ENCODE peak calls at places on chromosomes 1 and 21, in nine cellular contexts. T, M, F, K, I, A, H, Y and C are unnamed samples. For H3K4me1, the result is how much of the 10 kb centered on the place peaks cover.

GRCh38 chr1:21541835-21542234 is 32.6 kb downstream of the ALPL start:
- DNase-seq in F (peak), Y (no peak), A (no peak), M (peak), H (no peak), K (no peak), T (no peak), I (no peak), C (peak)

GRCh38 chr1:47646676-47647075 is 208.8 kb downstream of the FOXD2 start:
- DNase-seq in A (no peak), H (no peak), K (no peak), Y (no peak), I (no peak), F (no peak), T (no peak), M (no peak), C (no peak)

GRCh38 chr1:202662081-202662480 is 48.2 kb downstream of the SYT2 start:
- DNase-seq in K (no peak), M (no peak), T (peak), H (no peak), A (no peak), Y (no peak), I (no peak), F (no peak), C (no peak)

GRCh38 chr1:78222962-78223358 is 177.2 kb downstream of the GIPC2 start:
- DNase-seq in T (no peak), Y (no peak), F (no peak), K (no peak), I (no peak), H (no peak), A (no peak), M (no peak), C (no peak)

GRCh38 chr1:37763791-37764741 is 854 bp downstream of the EPHA10 start:
- DNase-seq in F (peak), I (peak), M (peak), A (peak), H (peak), K (no peak), T (peak), Y (peak), C (peak)

GRCh38 chr1:42950146-42950480 is 8.6 kb downstream of the SLC2A1 start:
- DNase-seq in K (no peak), F (peak), M (peak), A (no peak), T (no peak), Y (no peak), H (no peak), I (no peak), C (peak)

GRCh38 chr1:169918927-169919326 is 25.2 kb upstream of the SCYL3 start:
- DNase-seq in H (no peak), T (no peak), M (no peak), F (no peak), K (no peak), A (no peak), I (no peak), Y (no peak), C (no peak)

GRCh38 chr1:25476186-25477097 is 45.7 kb downstream of the MACO1 start:
- DNase-seq in T (no peak), I (no peak), M (no peak), K (no peak), H (no peak), F (no peak), Y (peak), A (no peak), C (no peak)

GRCh38 chr1:2475571-2475970 is 518 bp upstream of the PLCH2 start:
- DNase-seq in F (no peak), A (no peak), K (no peak), Y (no peak), T (no peak), H (no peak), I (no peak), M (no peak), C (no peak)

GRCh38 chr1:208028526-208028925 is 117.6 kb upstream of the CD34 start:
- DNase-seq in Y (no peak), F (no peak), I (no peak), K (no peak), A (no peak), T (no peak), M (peak), H (no peak), C (no peak)

GRCh38 chr1:234696148-234696576 is 86.2 kb upstream of the IRF2BP2 start:
- DNase-seq in Y (no peak), M (no peak), K (no peak), A (no peak), F (no peak), H (no peak), I (no peak), T (no peak), C (no peak)

GRCh38 chr1:58683519-58683918 is 16.3 kb downstream of the MYSM1 start:
- DNase-seq in I (no peak), M (no peak), T (no peak), Y (no peak), F (no peak), A (no peak), H (no peak), K (no peak), C (no peak)

GRCh38 chr1:114610546-114611245 is 29.3 kb upstream of the BCAS2 start:
- DNase-seq in K (no peak), M (peak), I (no peak), Y (no peak), H (no peak), F (peak), T (no peak), A (no peak), C (peak)

GRCh38 chr1:77412069-77412793 is 130.4 kb downstream of the AK5 start:
- DNase-seq in M (peak), A (no peak), K (no peak), T (no peak), Y (peak), I (peak), H (no peak), F (peak), C (peak)

GRCh38 chr1:10152709-10153284 is 57.6 kb upstream of the KIF1B start:
- DNase-seq in K (peak), T (peak), F (peak), M (peak), I (peak), Y (peak), H (peak), A (peak), C (peak)

GRCh38 chr1:62561306-62561705 is 36.0 kb upstream of the ANGPTL3 start:
- DNase-seq in H (no peak), A (no peak), M (no peak), Y (no peak), K (no peak), I (no peak), T (no peak), F (no peak), C (no peak)

GRCh38 chr1:4699724-4700301 is 45.4 kb downstream of the AJAP1 start:
- DNase-seq in T (no peak), A (no peak), I (peak), F (no peak), K (no peak), H (no peak), Y (no peak), M (peak), C (no peak)

GRCh38 chr1:172499636-172500141 is 33.3 kb upstream of the SUCO start:
- DNase-seq in H (no peak), Y (no peak), F (no peak), I (no peak), K (peak), A (no peak), T (no peak), M (peak), C (peak)

GRCh38 chr1:25055045-25055780 is 125.1 kb upstream of the RUNX3 start:
- DNase-seq in A (no peak), K (no peak), I (no peak), T (peak), H (no peak), F (no peak), M (no peak), Y (no peak), C (no peak)

GRCh38 chr1:200038987-200039848 is 11.7 kb downstream of the NR5A2 start:
- DNase-seq in K (no peak), T (peak), I (peak), Y (no peak), A (peak), H (peak), M (peak), F (no peak), C (no peak)

GRCh38 chr1:23558140-23558871 is 995 bp downstream of the ID3 start:
- DNase-seq in F (peak), A (peak), K (peak), H (no peak), I (peak), M (peak), Y (no peak), T (peak), C (no peak)

GRCh38 chr1:41455479-41456271 is 28.8 kb downstream of the EDN2 start:
- DNase-seq in I (no peak), K (no peak), F (peak), H (no peak), T (peak), Y (no peak), M (peak), A (no peak), C (peak)

GRCh38 chr1:54199151-54199764 is 572 bp downstream of the CYB5RL start:
- DNase-seq in A (peak), I (no peak), M (peak), T (no peak), F (no peak), H (no peak), K (no peak), Y (peak), C (peak)

GRCh38 chr21:30268608-30269197 is 14.0 kb downstream of the KRTAP24-1 start:
- DNase-seq in F (no peak), A (peak), Y (peak), H (no peak), I (peak), T (peak), K (no peak), M (peak), C (no peak)

GRCh38 chr1:147760481-147761260 is at the start of gene GJA5:
- DNase-seq in I (no peak), A (no peak), T (no peak), M (peak), K (peak), F (no peak), Y (no peak), H (no peak), C (no peak)

GRCh38 chr1:243483952-243484351 is 228.1 kb downstream of the SDCCAG8 start:
- DNase-seq in I (no peak), K (no peak), H (no peak), T (no peak), Y (no peak), A (no peak), F (no peak), M (no peak), C (no peak)

GRCh38 chr1:224804220-224804619 is 125.3 kb upstream of the DNAH14 start:
- DNase-seq in T (no peak), H (no peak), I (no peak), A (no peak), Y (no peak), M (no peak), K (no peak), F (no peak), C (no peak)

GRCh38 chr21:39125752-39126485 is 57.3 kb downstream of the PSMG1 start:
- DNase-seq in F (peak), I (peak), Y (peak), M (peak), A (peak), H (peak), T (peak), K (peak), C (peak)

GRCh38 chr1:225537554-225538251 is 109.9 kb upstream of the LBR start:
- DNase-seq in K (no peak), T (no peak), H (no peak), F (no peak), Y (no peak), I (no peak), M (no peak), A (no peak), C (no peak)

GRCh38 chr1:76494807-76495206 is 372.5 kb upstream of the ST6GALNAC5 start:
- DNase-seq in M (peak), F (peak), Y (no peak), K (no peak), T (no peak), I (no peak), A (peak), H (no peak), C (peak)

GRCh38 chr1:9652379-9653194 is 1.1 kb downstream of the PIK3CD start:
- DNase-seq in K (no peak), M (peak), F (peak), T (peak), H (no peak), A (peak), I (peak), Y (peak), C (no peak)

GRCh38 chr1:25100151-25100841 is 132.0 kb downstream of the SYF2 start:
- DNase-seq in I (no peak), K (no peak), A (no peak), F (no peak), H (no peak), Y (no peak), M (no peak), T (no peak), C (no peak)

GRCh38 chr1:35136780-35137179 is 56.2 kb downstream of the SFPQ start:
- DNase-seq in H (no peak), Y (no peak), T (no peak), A (no peak), M (no peak), F (no peak), K (no peak), I (no peak), C (no peak)

GRCh38 chr1:37987679-37988078 is 2.1 kb downstream of the SF3A3 start:
- DNase-seq in Y (no peak), F (no peak), A (no peak), T (no peak), K (no peak), M (no peak), I (no peak), H (no peak), C (no peak)

GRCh38 chr1:152143147-152143845 is 15.7 kb downstream of the RPTN start:
- DNase-seq in M (peak), H (no peak), K (no peak), I (no peak), T (no peak), F (no peak), A (no peak), Y (no peak), C (no peak)

GRCh38 chr1:11080931-11081330 is 18.7 kb downstream of the EXOSC10 start:
- DNase-seq in I (no peak), M (no peak), A (no peak), F (no peak), Y (no peak), K (no peak), H (no peak), T (no peak), C (no peak)

GRCh38 chr1:230102046-230102445 is 35.0 kb downstream of the GALNT2 start:
- DNase-seq in F (no peak), A (peak), K (no peak), I (no peak), H (no peak), T (no peak), Y (no peak), M (no peak), C (no peak)
- H3K4me1 ChIP-seq in F (under half), A (under half), K (under half), I (half or more), H (under half), T (under half), Y (under half), M (under half), C (under half)

GRCh38 chr1:206962269-206962668 is 8.0 kb downstream of the FCAMR start:
- DNase-seq in F (no peak), K (no peak), I (no peak), M (no peak), H (no peak), T (no peak), Y (no peak), A (no peak), C (no peak)
- H2AFZ ChIP-seq in F (peak), K (no peak), I (no peak), M (no peak), H (no peak), T (no peak), Y (no peak), A (no peak), C (no peak)

GRCh38 chr21:32955307-32955937 is 70.3 kb upstream of the OLIG2 start:
- DNase-seq in K (no peak), H (peak), T (no peak), M (no peak), F (no peak), I (no peak), Y (no peak), A (no peak), C (no peak)
- H3K4me3 ChIP-seq in K (no peak), H (peak), T (no peak), M (no peak), F (no peak), I (no peak), Y (no peak), A (no peak), C (no peak)

GRCh38 chr1:235838021-235838420 is 28.7 kb downstream of the LYST start:
- DNase-seq in F (no peak), T (no peak), K (no peak), H (no peak), I (no peak), Y (no peak), A (no peak), M (no peak), C (no peak)

GRCh38 chr1:235844776-235845175 is 21.9 kb downstream of the LYST start:
- DNase-seq in A (no peak), T (no peak), Y (no peak), F (no peak), K (no peak), H (no peak), M (no peak), I (no peak), C (no peak)

GRCh38 chr1:235843458-235843857 is 23.2 kb downstream of the LYST start:
- DNase-seq in Y (peak), K (no peak), T (peak), A (peak), H (no peak), M (peak), F (peak), I (peak), C (peak)

GRCh38 chr1:235841938-235842545 is 24.7 kb downstream of the LYST start:
- DNase-seq in A (no peak), H (no peak), I (peak), Y (no peak), F (no peak), K (no peak), M (no peak), T (no peak), C (no peak)
- H3K4me1 ChIP-seq in A (under half), H (under half), I (under half), Y (under half), F (under half), K (under half), M (under half), T (under half), C (under half)

GRCh38 chr1:211606914-211607751 is 28.2 kb upstream of the SLC30A1 start:
- DNase-seq in I (peak), T (no peak), H (no peak), K (peak), F (no peak), M (no peak), Y (peak), A (no peak), C (peak)
- H2AFZ ChIP-seq in I (peak), T (no peak), H (peak), K (no peak), F (no peak), M (peak), Y (peak), A (peak), C (no peak)

GRCh38 chr1:7302873-7303272 is 468.2 kb upstream of the VAMP3 start:
- DNase-seq in Y (no peak), F (no peak), I (no peak), H (no peak), T (peak), A (no peak), M (no peak), K (no peak), C (no peak)
- H3K4me3 ChIP-seq in Y (no peak), F (no peak), I (no peak), H (no peak), T (no peak), A (no peak), M (no peak), K (no peak), C (no peak)

GRCh38 chr1:924619-925323 is 1.0 kb downstream of the SAMD11 start:
- DNase-seq in K (no peak), I (no peak), H (no peak), F (peak), T (peak), A (peak), Y (no peak), M (peak), C (peak)
- H3K4me1 ChIP-seq in K (under half), I (under half), H (under half), F (under half), T (under half), A (under half), Y (under half), M (under half), C (under half)

GRCh38 chr1:154956557-154956956 is 658 bp upstream of the PBXIP1 start:
- DNase-seq in T (no peak), H (no peak), I (no peak), Y (no peak), F (no peak), M (peak), A (no peak), K (no peak), C (no peak)

GRCh38 chr1:154955039-154955717 is 721 bp downstream of the PBXIP1 start:
- DNase-seq in T (peak), H (peak), Y (peak), F (peak), I (peak), M (peak), A (peak), K (peak), C (peak)

GRCh38 chr1:154954541-154954940 is 1.4 kb downstream of the PBXIP1 start:
- DNase-seq in T (no peak), K (no peak), Y (no peak), M (no peak), A (no peak), F (no peak), I (no peak), H (no peak), C (no peak)

GRCh38 chr1:154957258-154957657 is 1.4 kb upstream of the PBXIP1 start:
- DNase-seq in F (no peak), M (no peak), A (no peak), K (no peak), Y (no peak), H (no peak), T (no peak), I (no peak), C (peak)

DNA sequence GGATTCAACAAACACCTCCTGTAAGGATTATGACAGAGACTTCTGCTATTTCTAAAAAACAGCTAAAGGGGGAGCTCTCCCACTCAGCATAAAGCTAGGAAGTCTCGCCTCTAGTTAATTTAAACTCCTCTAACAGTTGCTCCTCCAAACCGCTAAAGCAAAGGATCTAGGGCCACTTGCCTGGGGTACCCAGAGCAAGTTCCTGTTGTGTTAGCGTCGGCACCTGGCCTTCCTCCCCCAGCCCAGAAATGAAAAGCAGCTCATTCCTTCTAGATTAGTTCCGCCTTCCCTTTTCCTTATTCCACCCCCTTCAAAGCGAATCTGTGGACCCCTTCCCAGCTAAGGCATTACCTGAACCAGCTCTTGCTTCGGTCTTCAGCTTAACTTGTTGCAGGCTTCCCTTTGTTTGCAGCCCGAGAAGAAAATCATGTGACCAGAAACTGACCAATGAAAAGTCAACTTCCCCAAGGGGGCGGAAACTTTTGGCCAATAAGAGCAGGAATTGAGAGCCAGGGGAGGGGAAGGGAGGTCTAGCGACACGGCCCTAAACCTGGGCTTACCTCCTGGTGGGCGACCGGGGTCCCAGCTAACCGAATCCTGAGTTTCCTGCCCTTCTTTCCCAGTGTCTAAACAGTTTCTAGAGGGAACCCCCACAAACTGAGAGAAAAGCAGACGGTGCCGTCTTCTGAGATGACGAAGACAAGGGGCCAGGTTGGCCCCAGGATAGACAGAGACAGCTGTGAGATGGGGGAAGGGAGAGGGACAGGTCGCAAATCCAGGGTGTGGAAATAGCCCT is at the start of gene PBXIP1:
- DNase-seq in A (peak), Y (peak), T (peak), H (peak), K (peak), M (peak), F (peak), I (peak), C (peak)
- H2AFZ ChIP-seq in A (no peak), Y (no peak), T (peak), H (peak), K (peak), M (peak), F (peak), I (no peak), C (peak)

DNA sequence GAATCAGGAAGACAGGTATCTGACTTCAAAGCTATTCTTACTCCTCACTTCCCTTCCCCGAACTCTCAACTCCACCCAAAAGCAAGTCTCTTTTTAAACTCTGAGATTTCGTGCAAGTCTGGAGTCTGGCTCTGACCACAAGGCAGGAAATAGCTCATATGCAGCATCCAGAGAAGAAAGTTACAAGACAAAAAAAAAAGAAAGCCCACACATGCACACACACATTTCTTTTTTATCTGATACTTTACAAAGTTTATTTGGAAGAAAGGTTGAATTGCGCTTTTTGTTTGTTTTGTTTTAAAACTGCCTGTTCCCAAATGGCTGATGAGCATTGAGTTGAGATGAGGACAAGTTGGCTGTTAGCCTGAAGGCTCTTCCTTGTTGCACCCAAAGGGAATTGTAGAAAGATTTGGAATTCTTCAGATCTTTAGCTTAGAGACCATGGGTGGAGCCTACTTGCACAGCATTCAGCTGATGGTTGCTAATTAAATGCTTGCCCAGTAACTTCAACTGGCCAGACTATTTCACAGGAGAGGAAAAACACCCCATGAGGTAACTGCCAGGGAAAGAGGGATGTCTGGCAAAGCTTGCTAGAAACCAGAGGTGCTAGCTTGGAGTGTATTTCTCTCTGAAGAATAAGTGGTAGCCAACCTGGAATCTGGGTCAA is 490.3 kb downstream of the TTLL7 start:
- DNase-seq in Y (no peak), M (peak), I (no peak), K (peak), T (no peak), A (peak), H (no peak), F (peak), C (peak)
- H3K4me3 ChIP-seq in Y (no peak), M (peak), I (no peak), K (no peak), T (no peak), A (no peak), H (no peak), F (no peak), C (no peak)